ENCODE peak calls at places on chromosomes 1 and 21, in ten cellular contexts. Q is breast epithelium; E is activated naive CD8-positive, alpha-beta T cell treated with anti-CD3 and anti-CD28 coated beads, Interleukin-2, amount 50 U/mL, for 24 hours; J is dorsolateral prefrontal cortex; A is astrocyte; P is tibial artery; U is NCI-H1436; Z is right lobe of liver; G is T-helper 2 cell; I is NCI-H187 treated with DMSO at 0.1 percent for 48 hours. Y is an unnamed sample.

GRCh38 chr1:98969753-98970152 is 34.9 kb downstream of the PLPPR5 start:
- DNase-seq in U (no peak), A (no peak), P (no peak), G (no peak), Q (no peak), I (no peak), Z (no peak), E (no peak), J (no peak), Y (no peak)

GRCh38 chr1:27119270-27119618 is 35.7 kb downstream of the SLC9A1 start:
- DNase-seq in Q (no peak), P (peak; percentile 87), J (no peak), Z (no peak), A (no peak), E (no peak), U (no peak), I (no peak), G (no peak), Y (no peak)

GRCh38 chr1:24673336-24673735 is 30.2 kb downstream of the SRRM1 start:
- DNase-seq in P (no peak), A (peak; percentile 27), U (no peak), Q (no peak), I (no peak), J (no peak), E (no peak), G (no peak), Z (no peak), Y (peak; percentile 43)

GRCh38 chr1:173475564-173476196 is 1.5 kb upstream of the PRDX6 start:
- DNase-seq in E (peak; percentile 16), P (no peak), I (no peak), Z (no peak), G (no peak), A (peak; percentile 80), Q (no peak), U (no peak), J (no peak), Y (peak; percentile 93)

GRCh38 chr21:25329227-25329626 is 278.1 kb downstream of the MRPL39 start:
- DNase-seq in I (no peak), U (no peak), A (peak; percentile 91), G (no peak), P (no peak), Q (no peak), J (no peak), E (no peak), Z (no peak), Y (peak; percentile 75)

GRCh38 chr21:15486460-15487241 is 243.1 kb upstream of the USP25 start:
- DNase-seq in E (no peak), A (no peak), J (no peak), P (no peak), Q (no peak), G (no peak), Z (no peak), I (no peak), U (no peak), Y (no peak)

GRCh38 chr1:92481598-92482403 is 4.9 kb downstream of the GFI1 start:
- DNase-seq in J (no peak), G (no peak), U (no peak), I (no peak), E (no peak), Q (no peak), Z (no peak), A (no peak), P (no peak), Y (no peak)

GRCh38 chr1:56710646-56711045 is 65.5 kb downstream of the PRKAA2 start:
- DNase-seq in P (no peak), G (no peak), I (no peak), U (no peak), E (no peak), A (peak; percentile 87), Z (no peak), J (no peak), Q (no peak), Y (peak; percentile 74)

GRCh38 chr21:39630191-39630591 is 17.5 kb downstream of the B3GALT5 start:
- DNase-seq in Z (no peak), G (no peak), J (no peak), E (no peak), I (no peak), P (no peak), U (no peak), Q (no peak), A (peak; percentile 79), Y (peak; percentile 63)

GRCh38 chr1:167052389-167052788 is 37.8 kb downstream of the GPA33 start:
- DNase-seq in U (no peak), E (no peak), I (no peak), G (no peak), Z (no peak), A (no peak), P (no peak), J (no peak), Q (no peak), Y (peak; percentile 11)

GRCh38 chr1:172531412-172531811 is 1.5 kb upstream of the SUCO start:
- DNase-seq in I (no peak), P (no peak), U (no peak), J (no peak), A (no peak), Z (no peak), E (no peak), G (no peak), Q (no peak), Y (no peak)

GRCh38 chr1:21906173-21907078 is 30.7 kb downstream of the HSPG2 start:
- DNase-seq in J (no peak), A (no peak), G (no peak), U (no peak), E (no peak), P (peak; percentile 96), I (no peak), Z (no peak), Q (peak; percentile 64), Y (peak; percentile 80)

GRCh38 chr1:1862905-1863547 is 27.9 kb downstream of the GNB1 start:
- DNase-seq in Q (no peak), E (no peak), A (no peak), J (no peak), I (no peak), U (no peak), P (no peak), Z (no peak), G (no peak), Y (no peak)

GRCh38 chr1:11487196-11487751 is 8.3 kb downstream of the DISP3 start:
- DNase-seq in J (no peak), I (no peak), A (no peak), Z (no peak), U (no peak), G (no peak), Q (no peak), E (no peak), P (no peak), Y (no peak)

GRCh38 chr1:36365310-36365895 is 20.3 kb downstream of the STK40 start:
- DNase-seq in Z (no peak), U (no peak), P (no peak), Q (no peak), E (no peak), G (no peak), I (no peak), A (peak; percentile 29), J (peak; percentile 52), Y (peak; percentile 83)

Y was measured in iris pigment epithelial cell.